ENCODE peak calls at places on chromosomes 3 and 15, in six cellular contexts. Z is A549, M is left ventricle myocardium inferior, X is AG04450, Q is left lung, Y is progenitor cell of endocrine pancreas. N is an unnamed sample.

GRCh38 chr3:142888099-142888483 is 792 bp downstream of the PCOLCE2 start:
- DNase-seq in Z (peak; percentile 93), M (peak; percentile 29), X (no peak), Y (no peak), Q (peak; percentile 83), N (no peak)

GRCh38 chr3:174242311-174243041 is 616.7 kb upstream of the NAALADL2 start:
- DNase-seq in M (no peak), Y (no peak), Q (no peak), X (no peak), Z (no peak), N (no peak)

GRCh38 chr15:69996842-69997478 is 100.8 kb downstream of the TLE3 start:
- DNase-seq in Z (no peak), Q (no peak), Y (no peak), X (no peak), M (no peak), N (no peak)

GRCh38 chr3:167372138-167372537 is 8.0 kb downstream of the ZBBX start:
- DNase-seq in M (no peak), Y (no peak), X (no peak), Q (no peak), Z (no peak), N (no peak)

GRCh38 chr15:25381579-25381978 is 57.2 kb downstream of the UBE3A start:
- DNase-seq in Y (no peak), M (no peak), Q (no peak), Z (no peak), X (no peak), N (no peak)

GRCh38 chr3:113264249-113264648 is 52.9 kb downstream of the BOC start:
- DNase-seq in X (no peak), Z (no peak), M (no peak), Q (no peak), Y (no peak), N (no peak)

GRCh38 chr15:75178171-75178937 is 23.3 kb upstream of the C15orf39 start:
- DNase-seq in Z (no peak), Y (peak; percentile 53), M (peak; percentile 43), Q (peak; percentile 86), X (no peak), N (peak; percentile 68)

GRCh38 chr15:48632651-48633050 is 12.9 kb downstream of the FBN1 start:
- DNase-seq in Y (no peak), Q (no peak), Z (no peak), M (no peak), X (no peak), N (no peak)

GRCh38 chr3:11845661-11846060 is 1.0 kb downstream of the TAMM41 start:
- DNase-seq in Q (no peak), M (no peak), Z (peak; percentile 41), Y (no peak), X (no peak), N (peak; percentile 30)

GRCh38 chr3:159189994-159190669 is 388.3 kb downstream of the MFSD1 start:
- DNase-seq in M (no peak), Q (no peak), Y (no peak), X (no peak), Z (no peak), N (no peak)

GRCh38 chr3:59699648-59700320 is 650.0 kb upstream of the CFAP20DC start:
- DNase-seq in Q (no peak), Y (no peak), M (no peak), Z (no peak), X (no peak), N (no peak)

GRCh38 chr15:67063689-67064606 is 1.5 kb upstream of the SMAD3 start:
- DNase-seq in Y (peak; percentile 20), Z (peak; percentile 73), Q (peak; percentile 80), X (no peak), M (peak; percentile 38), N (no peak)

GRCh38 chr15:81101894-81102815 is 31.9 kb upstream of the CFAP161 start:
- DNase-seq in M (no peak), Q (no peak), X (no peak), Z (no peak), Y (no peak), N (no peak)

GRCh38 chr3:176741648-176742047 is 455.6 kb downstream of the TBL1XR1 start:
- DNase-seq in Y (no peak), X (no peak), M (no peak), Q (no peak), Z (no peak), N (no peak)

GRCh38 chr15:67067161-67067853 is 1.9 kb downstream of the SMAD3 start:
- DNase-seq in Y (no peak), Z (no peak), M (no peak), X (no peak), Q (peak; percentile 65), N (no peak)

GRCh38 chr3:118760611-118761606 is 273.7 kb downstream of the IGSF11 start:
- DNase-seq in Q (no peak), M (no peak), X (no peak), Z (no peak), Y (no peak), N (peak; percentile 17)

GRCh38 chr3:114213262-114213668 is 24.1 kb downstream of the ZNF80 start:
- DNase-seq in Y (no peak), Q (no peak), X (no peak), Z (no peak), M (no peak), N (no peak)

GRCh38 chr3:10758304-10759037 is 57.6 kb upstream of the SLC6A11 start:
- DNase-seq in Q (no peak), Z (peak; percentile 87), Y (peak; percentile 43), X (peak; percentile 36), M (no peak), N (peak; percentile 72)

GRCh38 chr3:52339612-52340011 is 23.5 kb downstream of the DNAH1 start:
- DNase-seq in M (no peak), Y (peak; percentile 48), X (peak; percentile 71), Q (no peak), Z (peak; percentile 42), N (peak; percentile 70)

GRCh38 chr15:64152507-64153387 is 1.2 kb downstream of the SNX22 start:
- DNase-seq in X (no peak), M (no peak), Q (no peak), Y (no peak), Z (no peak), N (peak; percentile 36)

GRCh38 chr15:89104172-89104564 is 15.9 kb downstream of the ABHD2 start:
- DNase-seq in Y (no peak), Z (no peak), X (no peak), Q (no peak), M (peak; percentile 51), N (no peak)
- TF ChIP-seq CTCF in Y (no peak), Z (no peak), X (no peak), Q (no peak), M (no peak), N (no peak)

DNA sequence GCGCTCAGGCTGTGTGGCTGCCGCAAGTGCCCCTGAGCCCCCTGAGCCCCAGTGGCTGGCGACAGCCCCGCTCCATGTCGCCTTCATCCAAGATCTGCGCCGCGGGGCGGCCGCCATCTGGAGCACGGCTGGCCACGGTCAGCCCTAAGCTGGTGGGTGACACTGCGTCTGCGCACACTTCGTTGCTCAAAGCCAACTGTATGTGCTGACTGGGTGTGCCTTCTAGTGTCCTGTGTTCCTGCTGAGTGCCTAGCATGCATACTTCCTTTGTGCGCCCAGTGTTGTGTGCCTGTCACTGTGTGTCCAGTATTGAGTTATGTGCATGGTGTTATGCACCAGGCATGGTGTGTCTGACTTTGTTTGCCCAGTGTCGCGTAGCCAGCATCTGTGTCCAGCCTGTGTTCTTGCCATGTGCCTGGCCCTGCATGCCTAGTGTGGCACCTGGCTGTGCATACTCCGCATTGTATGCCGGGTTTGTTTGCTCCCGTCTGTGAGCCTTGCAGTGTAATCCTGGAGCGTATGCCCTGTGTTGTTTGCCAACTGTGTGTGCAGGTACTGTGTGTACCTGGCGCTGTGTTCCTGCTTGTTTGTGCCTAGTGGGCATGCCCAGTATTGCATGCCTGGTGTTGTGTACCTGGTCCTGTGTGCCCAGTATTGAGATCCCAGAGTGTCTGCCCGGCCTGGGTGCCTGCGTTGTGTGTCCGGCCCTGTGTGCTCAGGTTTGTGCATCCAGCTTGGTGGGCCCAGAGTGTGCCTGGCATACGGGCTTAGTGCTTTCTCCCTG is 54.7 kb upstream of the CHRNA7 start:
- DNase-seq in Z (no peak), Q (no peak), Y (no peak), M (no peak), X (no peak), N (no peak)
- TF ChIP-seq CTCF in Z (no peak), Q (no peak), Y (peak; percentile 35), M (no peak), X (no peak), N (no peak)

DNA sequence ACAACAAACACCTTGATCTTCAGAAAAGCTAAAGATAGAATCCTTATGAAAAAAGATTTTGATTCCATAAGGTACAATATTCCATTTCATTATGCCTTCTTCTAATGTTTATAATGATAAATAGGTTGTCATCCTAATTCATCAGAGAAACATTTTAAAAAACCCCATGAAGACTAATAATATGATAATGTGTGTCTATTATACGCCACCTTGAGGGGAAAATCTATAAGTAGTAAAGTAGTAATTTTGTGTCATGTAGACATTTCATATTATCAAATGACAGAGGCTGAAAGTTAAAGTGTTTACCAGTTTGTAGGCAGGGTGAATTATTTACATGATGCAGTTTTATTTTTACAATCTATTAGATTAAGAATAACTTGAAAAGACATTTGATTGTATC is 524.3 kb downstream of the GBE1 start:
- DNase-seq in Y (no peak), Z (no peak), X (no peak), Q (no peak), M (no peak), N (no peak)
- TF ChIP-seq CTCF in Y (no peak), Z (no peak), X (no peak), Q (no peak), M (no peak), N (no peak)

GRCh38 chr3:127900536-127900935 is 14.5 kb upstream of the KBTBD12 start:
- DNase-seq in Y (no peak), Q (no peak), X (no peak), Z (no peak), M (no peak), N (no peak)
- TF ChIP-seq CTCF in Y (no peak), Q (no peak), X (no peak), Z (no peak), M (no peak), N (no peak)

DNA sequence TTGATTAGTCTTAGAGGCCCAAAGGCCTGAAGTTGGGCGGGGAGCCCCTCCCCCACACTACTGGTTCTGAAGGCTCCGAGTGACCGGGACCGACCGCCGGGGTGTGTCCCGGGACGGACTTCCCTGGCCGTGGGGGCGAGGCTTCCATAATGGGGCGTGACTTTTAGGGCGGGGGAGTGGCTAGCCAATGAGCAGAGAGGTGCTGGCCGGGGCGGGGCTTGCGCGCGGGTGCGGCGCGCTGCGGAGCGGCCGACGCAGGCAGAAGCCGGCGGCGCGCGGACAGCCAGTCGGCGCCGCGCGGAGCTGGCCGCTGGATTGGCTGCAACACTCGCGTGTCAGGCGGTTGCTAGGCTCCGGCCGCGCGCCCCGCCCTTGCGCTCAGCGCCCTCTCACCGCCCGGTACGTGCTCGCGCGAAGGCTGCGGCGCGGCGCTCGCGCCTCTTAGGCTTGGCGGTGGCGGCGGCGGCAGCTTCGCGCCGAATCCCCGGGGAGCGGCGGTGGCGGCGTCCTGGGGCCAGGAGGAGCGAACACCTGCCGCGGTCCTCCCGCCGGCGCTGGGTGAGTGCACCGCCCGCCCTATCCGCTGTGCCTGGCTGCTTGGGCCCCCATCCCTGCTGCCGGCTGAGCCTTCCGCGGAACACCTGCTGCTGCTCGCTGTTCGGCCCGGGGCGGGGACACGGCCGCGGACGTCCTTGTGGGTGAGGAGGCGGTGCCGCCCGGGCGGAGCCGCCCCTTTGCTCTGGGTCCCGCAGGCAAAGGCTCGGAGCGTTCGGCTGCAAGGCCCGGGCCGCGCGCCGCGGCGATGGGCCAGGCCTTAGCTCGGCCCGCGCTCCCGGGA is at the start of gene DAG1:
- DNase-seq in Q (peak; percentile 98), M (peak; percentile 98), Y (peak; percentile 94), Z (peak; percentile 89), X (peak; percentile 81), N (peak; percentile 98)
- TF ChIP-seq CTCF in Q (no peak), M (no peak), Y (no peak), Z (no peak), X (no peak), N (no peak)